ENCODE peak calls at places on chromosomes 13 and 19, in four cellular contexts. One of them, this sample, is unnamed.

GRCh38 chr13:40485611-40486517 is 180.6 kb downstream of the FOXO1 start:
- DNase-seq in CD4-positive, alpha-beta T cell: peak
- DNase-seq in activated CD4-positive, alpha-beta T cell treated with anti-CD3 and anti-CD28 coated beads, Interleukin-2, amount 10 ng/mL, durations not matched to agents 7 days and 5 days: peak
- DNase-seq in activated T-helper 9 cell treated with anti-CD3 and anti-CD28 coated beads, Interleukin-2, amount 50 U/mL, for 16 hours: peak
- DNase-seq in this sample: no peak

GRCh38 chr13:29963086-29963485 is 112.7 kb upstream of the UBL3 start:
- DNase-seq in CD4-positive, alpha-beta T cell: no peak
- DNase-seq in activated CD4-positive, alpha-beta T cell treated with anti-CD3 and anti-CD28 coated beads, Interleukin-2, amount 10 ng/mL, durations not matched to agents 7 days and 5 days: no peak
- DNase-seq in activated T-helper 9 cell treated with anti-CD3 and anti-CD28 coated beads, Interleukin-2, amount 50 U/mL, for 16 hours: no peak
- DNase-seq in this sample: no peak

GRCh38 chr13:109644956-109645355 is 141.4 kb downstream of the IRS2 start:
- DNase-seq in CD4-positive, alpha-beta T cell: no peak
- DNase-seq in activated CD4-positive, alpha-beta T cell treated with anti-CD3 and anti-CD28 coated beads, Interleukin-2, amount 10 ng/mL, durations not matched to agents 7 days and 5 days: no peak
- DNase-seq in activated T-helper 9 cell treated with anti-CD3 and anti-CD28 coated beads, Interleukin-2, amount 50 U/mL, for 16 hours: no peak
- DNase-seq in this sample: no peak

GRCh38 chr13:99307648-99308339 is 595 bp upstream of the GPR183 start:
- DNase-seq in CD4-positive, alpha-beta T cell: no peak
- DNase-seq in activated CD4-positive, alpha-beta T cell treated with anti-CD3 and anti-CD28 coated beads, Interleukin-2, amount 10 ng/mL, durations not matched to agents 7 days and 5 days: peak
- DNase-seq in activated T-helper 9 cell treated with anti-CD3 and anti-CD28 coated beads, Interleukin-2, amount 50 U/mL, for 16 hours: peak
- DNase-seq in this sample: no peak

GRCh38 chr13:36531746-36532486 is 99.6 kb downstream of the CCNA1 start:
- DNase-seq in CD4-positive, alpha-beta T cell: no peak
- DNase-seq in activated CD4-positive, alpha-beta T cell treated with anti-CD3 and anti-CD28 coated beads, Interleukin-2, amount 10 ng/mL, durations not matched to agents 7 days and 5 days: no peak
- DNase-seq in activated T-helper 9 cell treated with anti-CD3 and anti-CD28 coated beads, Interleukin-2, amount 50 U/mL, for 16 hours: no peak
- DNase-seq in this sample: no peak

GRCh38 chr13:19618925-19619324 is 14.5 kb upstream of the MPHOSPH8 start:
- DNase-seq in CD4-positive, alpha-beta T cell: no peak
- DNase-seq in activated CD4-positive, alpha-beta T cell treated with anti-CD3 and anti-CD28 coated beads, Interleukin-2, amount 10 ng/mL, durations not matched to agents 7 days and 5 days: peak
- DNase-seq in activated T-helper 9 cell treated with anti-CD3 and anti-CD28 coated beads, Interleukin-2, amount 50 U/mL, for 16 hours: no peak
- DNase-seq in this sample: no peak

GRCh38 chr13:109157275-109157674 is 527.9 kb downstream of the MYO16 start:
- DNase-seq in CD4-positive, alpha-beta T cell: no peak
- DNase-seq in activated CD4-positive, alpha-beta T cell treated with anti-CD3 and anti-CD28 coated beads, Interleukin-2, amount 10 ng/mL, durations not matched to agents 7 days and 5 days: no peak
- DNase-seq in activated T-helper 9 cell treated with anti-CD3 and anti-CD28 coated beads, Interleukin-2, amount 50 U/mL, for 16 hours: no peak
- DNase-seq in this sample: no peak

GRCh38 chr13:59425211-59425721 is 738.5 kb downstream of the DIAPH3 start:
- DNase-seq in CD4-positive, alpha-beta T cell: no peak
- DNase-seq in activated CD4-positive, alpha-beta T cell treated with anti-CD3 and anti-CD28 coated beads, Interleukin-2, amount 10 ng/mL, durations not matched to agents 7 days and 5 days: no peak
- DNase-seq in activated T-helper 9 cell treated with anti-CD3 and anti-CD28 coated beads, Interleukin-2, amount 50 U/mL, for 16 hours: no peak
- DNase-seq in this sample: peak

GRCh38 chr19:12837225-12837624 is 1.1 kb upstream of the MAST1 start:
- DNase-seq in CD4-positive, alpha-beta T cell: no peak
- DNase-seq in activated CD4-positive, alpha-beta T cell treated with anti-CD3 and anti-CD28 coated beads, Interleukin-2, amount 10 ng/mL, durations not matched to agents 7 days and 5 days: no peak
- DNase-seq in activated T-helper 9 cell treated with anti-CD3 and anti-CD28 coated beads, Interleukin-2, amount 50 U/mL, for 16 hours: no peak
- DNase-seq in this sample: no peak

GRCh38 chr19:15015946-15016542 is 33.2 kb upstream of the CASP14 start:
- DNase-seq in CD4-positive, alpha-beta T cell: no peak
- DNase-seq in activated CD4-positive, alpha-beta T cell treated with anti-CD3 and anti-CD28 coated beads, Interleukin-2, amount 10 ng/mL, durations not matched to agents 7 days and 5 days: peak
- DNase-seq in activated T-helper 9 cell treated with anti-CD3 and anti-CD28 coated beads, Interleukin-2, amount 50 U/mL, for 16 hours: no peak
- DNase-seq in this sample: no peak